ENCODE peak calls at places on chromosomes 16 and 17, in seven cellular contexts. L, V, P, K, F, R and Y are unnamed samples.

GRCh38 chr17:42537156-42537805 is 1.2 kb downstream of the NAGLU start:
- DNase-seq in L (no peak), V (no peak), P (no peak), K (no peak), F (no peak), R (no peak), Y (no peak)

GRCh38 chr16:12390644-12391043 is 413.0 kb downstream of the CPPED1 start:
- DNase-seq in L (no peak), V (no peak), P (no peak), K (no peak), F (peak; percentile 73), R (no peak), Y (no peak)

GRCh38 chr16:54928421-54929089 is 2.1 kb upstream of the IRX5 start:
- DNase-seq in L (peak; percentile 32), V (no peak), P (peak; percentile 23), K (no peak), F (peak; percentile 83), R (peak; percentile 23), Y (peak; percentile 82)

GRCh38 chr16:2528161-2529060 is 2.8 kb downstream of the CEMP1 start:
- DNase-seq in L (no peak), V (no peak), P (no peak), K (no peak), F (no peak), R (no peak), Y (no peak)

GRCh38 chr16:89922884-89923639 is at the start of gene TUBB3:
- DNase-seq in L (peak; percentile 86), V (no peak), P (no peak), K (peak; percentile 88), F (peak; percentile 94), R (peak; percentile 94), Y (no peak)

GRCh38 chr16:57240872-57241271 is 4.2 kb upstream of the ARL2BP start:
- DNase-seq in L (no peak), V (no peak), P (no peak), K (no peak), F (no peak), R (no peak), Y (no peak)

GRCh38 chr16:64738321-64738960 is 383.4 kb downstream of the CDH11 start:
- DNase-seq in L (peak; percentile 75), V (no peak), P (no peak), K (no peak), F (peak; percentile 68), R (no peak), Y (no peak)

GRCh38 chr16:53546988-53547391 is 44.0 kb upstream of the AKTIP start:
- DNase-seq in L (no peak), V (no peak), P (no peak), K (no peak), F (no peak), R (peak; percentile 28), Y (no peak)

GRCh38 chr17:7914771-7915610 is 1.1 kb downstream of the RNF227 start:
- DNase-seq in L (peak; percentile 54), V (peak; percentile 52), P (no peak), K (no peak), F (peak; percentile 67), R (peak; percentile 36), Y (peak; percentile 71)

GRCh38 chr17:29066603-29067002 is 23.7 kb downstream of the PIPOX start:
- DNase-seq in L (no peak), V (no peak), P (no peak), K (no peak), F (no peak), R (no peak), Y (no peak)

GRCh38 chr16:84742561-84743200 is 42.9 kb downstream of the USP10 start:
- DNase-seq in L (no peak), V (no peak), P (no peak), K (no peak), F (no peak), R (no peak), Y (no peak)

GRCh38 chr17:44529864-44530263 is 26.7 kb upstream of the GPATCH8 start:
- DNase-seq in L (no peak), V (no peak), P (no peak), K (no peak), F (no peak), R (no peak), Y (no peak)

GRCh38 chr16:56233795-56234566 is 42.7 kb downstream of the GNAO1 start:
- DNase-seq in L (no peak), V (no peak), P (no peak), K (no peak), F (no peak), R (no peak), Y (no peak)

GRCh38 chr16:69831212-69832123 is 69.3 kb downstream of the WWP2 start:
- DNase-seq in L (no peak), V (no peak), P (no peak), K (no peak), F (peak; percentile 69), R (peak; percentile 65), Y (no peak)

GRCh38 chr17:60526726-60527125 is 684 bp upstream of the APPBP2 start:
- DNase-seq in L (peak; percentile 44), V (no peak), P (no peak), K (no peak), F (peak; percentile 53), R (no peak), Y (no peak)

GRCh38 chr17:69967910-69968411 is 107.1 kb upstream of the KCNJ16 start:
- DNase-seq in L (peak; percentile 3), V (no peak), P (no peak), K (no peak), F (peak; percentile 91), R (no peak), Y (no peak)

GRCh38 chr17:50562266-50563094 is 2.0 kb downstream of the CACNA1G start:
- DNase-seq in L (no peak), V (no peak), P (no peak), K (no peak), F (peak; percentile 37), R (no peak), Y (no peak)

GRCh38 chr16:72908362-72908838 is 139.5 kb downstream of the ZFHX3 start:
- DNase-seq in L (no peak), V (no peak), P (no peak), K (no peak), F (no peak), R (no peak), Y (no peak)

GRCh38 chr17:4345569-4345968 is 20.9 kb downstream of the UBE2G1 start:
- DNase-seq in L (no peak), V (no peak), P (no peak), K (no peak), F (no peak), R (no peak), Y (no peak)

GRCh38 chr17:72555052-72555451 is 434.2 kb downstream of the SOX9 start:
- DNase-seq in L (no peak), V (no peak), P (no peak), K (no peak), F (no peak), R (no peak), Y (no peak)

GRCh38 chr16:78995441-78995840 is 605.1 kb downstream of the MAF start:
- DNase-seq in L (no peak), V (no peak), P (no peak), K (no peak), F (no peak), R (no peak), Y (no peak)

GRCh38 chr16:67425581-67425980 is 5.3 kb upstream of the HSD11B2 start:
- DNase-seq in L (no peak), V (no peak), P (no peak), K (no peak), F (no peak), R (no peak), Y (no peak)

GRCh38 chr16:67423015-67423414 is 6.7 kb upstream of the ZDHHC1 start:
- DNase-seq in L (no peak), V (no peak), P (no peak), K (no peak), F (no peak), R (no peak), Y (no peak)

GRCh38 chr16:67425046-67425445 is 5.9 kb upstream of the HSD11B2 start:
- DNase-seq in L (no peak), V (no peak), P (no peak), K (no peak), F (no peak), R (no peak), Y (no peak)

GRCh38 chr16:67426022-67426421 is 4.9 kb upstream of the HSD11B2 start:
- DNase-seq in L (no peak), V (no peak), P (no peak), K (no peak), F (no peak), R (no peak), Y (no peak)

GRCh38 chr16:67423634-67424575 is 7.0 kb upstream of the HSD11B2 start:
- DNase-seq in L (no peak), V (no peak), P (no peak), K (no peak), F (no peak), R (no peak), Y (no peak)
- H3K4me3 ChIP-seq in L (no peak overlapping the region), V (no peak overlapping the region), P (no peak overlapping the region), K (no peak overlapping the region), F (no peak overlapping the region), R (no peak overlapping the region), Y (no peak overlapping the region)

DNA sequence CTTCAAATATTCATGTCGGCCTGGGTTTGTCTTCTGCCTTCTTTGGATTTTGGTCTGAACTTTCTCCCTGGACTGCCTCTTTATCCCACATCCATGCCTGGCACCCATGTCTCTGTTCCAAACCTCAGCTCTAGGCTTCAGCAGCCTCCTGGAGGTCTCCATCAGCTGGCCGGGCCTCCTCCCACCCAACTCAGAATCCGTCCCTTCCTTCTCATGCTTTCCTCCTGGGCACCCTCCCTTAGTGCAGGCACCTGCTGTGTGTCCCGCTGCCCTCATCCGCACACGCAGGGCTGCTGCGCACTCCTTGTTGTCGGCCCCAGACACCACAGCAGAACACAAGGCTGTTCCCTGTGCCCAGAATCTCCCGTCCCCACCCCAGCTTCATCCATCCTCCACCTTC is 14.0 kb downstream of the LDHD start:
- DNase-seq in L (no peak), V (no peak), P (no peak), K (no peak), F (no peak), R (no peak), Y (no peak)
- H3K4me1 ChIP-seq in L (no peaks in the 10 kb centered on the region), V (peaks cover 52% of the 10 kb centered on the region), P (peaks cover 44% of the 10 kb centered on the region), K (no peaks in the 10 kb centered on the region), F (peaks cover 3% of the 10 kb centered on the region), R (no peaks in the 10 kb centered on the region), Y (no peaks in the 10 kb centered on the region)

DNA sequence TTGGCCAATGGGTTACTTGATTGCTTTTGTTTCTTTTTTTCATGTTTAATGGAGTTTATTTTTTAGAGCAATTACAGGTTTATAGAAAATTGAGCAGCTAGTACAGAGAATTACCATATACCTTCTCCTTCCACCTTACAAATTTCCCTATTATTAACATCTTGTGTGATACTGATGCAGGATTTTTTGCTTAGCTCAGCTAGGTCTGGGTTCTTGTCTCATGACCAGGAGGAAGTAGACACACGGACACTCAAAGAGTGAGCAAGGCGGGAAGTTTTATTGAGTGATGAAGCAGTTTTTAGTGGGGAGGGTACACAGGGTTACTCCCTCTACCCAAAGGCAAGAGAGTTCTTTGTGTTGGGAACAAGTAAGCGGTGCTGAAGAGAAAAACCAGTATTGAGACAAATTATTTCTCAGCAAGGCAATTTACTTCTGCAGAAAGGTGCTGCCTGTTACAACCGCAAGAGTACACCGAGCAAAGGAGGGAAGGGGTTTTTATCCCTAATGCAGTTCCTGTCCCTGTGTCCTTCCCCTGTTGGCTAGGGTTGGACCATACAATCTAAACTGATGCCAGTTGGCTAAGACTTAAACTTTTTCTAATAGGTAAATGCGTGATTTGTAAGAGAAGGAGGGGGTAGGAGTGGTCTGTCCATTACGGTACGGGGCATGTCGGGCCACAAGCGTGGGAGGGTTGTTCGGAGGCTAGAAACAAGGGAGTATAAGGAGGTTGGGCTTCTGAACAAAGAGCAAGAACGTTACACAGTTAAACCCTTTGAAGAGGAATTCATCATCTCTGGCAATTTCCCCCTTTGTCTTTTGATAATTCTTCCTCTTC is 26.9 kb downstream of the SEC14L1 start:
- DNase-seq in L (no peak), V (no peak), P (no peak), K (no peak), F (no peak), R (no peak), Y (no peak)
- H3K9me3 ChIP-seq in L (no peaks in the 10 kb centered on the region), V (no peaks in the 10 kb centered on the region), P (peaks cover 11% of the 10 kb centered on the region), K (no peaks in the 10 kb centered on the region), F (peaks cover 5% of the 10 kb centered on the region), R (peaks cover 30% of the 10 kb centered on the region), Y (peaks cover 13% of the 10 kb centered on the region)

GRCh38 chr17:78127240-78127887 is 1.2 kb downstream of the TMC6 start:
- DNase-seq in L (peak; percentile 26), V (peak; percentile 30), P (peak; percentile 56), K (peak; percentile 69), F (no peak), R (no peak), Y (no peak)
- H3K4me3 ChIP-seq in L (peak overlapping the region; percentile 78), V (peak overlapping the region; percentile 68), P (peak overlapping the region; percentile 97), K (peak overlapping the region; percentile 48), F (no peak overlapping the region), R (peak overlapping the region; percentile 79), Y (peak overlapping the region; percentile 73)